ENCODE peak calls at places on chromosomes 12 and 14, in six cellular contexts. J is IMR-90, B is suprapubic skin, Z is K562, F is BE2C, M is pancreas. W is an unnamed sample. For H3K27me3 and H3K36me3, the result is how much of the 10 kb centered on the place peaks cover.

GRCh38 chr14:67551940-67552339 is 18.9 kb downstream of the PLEKHH1 start:
- DNase-seq in M (no peak), Z (no peak), F (no peak), J (no peak), B (no peak), W (no peak)

GRCh38 chr14:104130974-104131651 is 7.3 kb upstream of the KIF26A start:
- DNase-seq in Z (no peak), J (peak), F (peak), M (peak), B (peak), W (no peak)

GRCh38 chr14:67493092-67493717 is 4.7 kb upstream of the TMEM229B start:
- DNase-seq in F (no peak), J (no peak), B (no peak), M (no peak), Z (no peak), W (no peak)

GRCh38 chr12:27595231-27595642 is 71.2 kb downstream of the PPFIBP1 start:
- DNase-seq in B (no peak), J (peak), M (no peak), Z (no peak), F (no peak), W (peak)

GRCh38 chr14:68882235-68882634 is 89.4 kb upstream of the ZFP36L1 start:
- DNase-seq in B (no peak), F (no peak), M (peak), Z (no peak), J (no peak), W (no peak)

GRCh38 chr12:64318605-64319004 is 72.0 kb downstream of the C12orf56 start:
- DNase-seq in Z (no peak), M (no peak), F (no peak), B (no peak), J (peak), W (no peak)

GRCh38 chr14:69650948-69651369 is 39.6 kb downstream of the SUSD6 start:
- DNase-seq in Z (no peak), F (no peak), B (no peak), J (no peak), M (no peak), W (no peak)

GRCh38 chr14:93045965-93046695 is 69.6 kb downstream of the ITPK1 start:
- DNase-seq in B (no peak), F (peak), J (peak), Z (peak), M (no peak), W (peak)

GRCh38 chr12:34526946-34527345 is 504.6 kb downstream of the ALG10 start:
- DNase-seq in F (no peak), J (no peak), B (no peak), M (no peak), Z (no peak), W (no peak)

GRCh38 chr14:84003316-84003715 is 1526.6 kb upstream of the FLRT2 start:
- DNase-seq in F (no peak), B (no peak), M (no peak), Z (no peak), J (no peak), W (no peak)

GRCh38 chr14:50955373-50956043 is 11.2 kb upstream of the PYGL start:
- DNase-seq in Z (peak), B (peak), J (peak), F (peak), M (no peak), W (peak)

DNA sequence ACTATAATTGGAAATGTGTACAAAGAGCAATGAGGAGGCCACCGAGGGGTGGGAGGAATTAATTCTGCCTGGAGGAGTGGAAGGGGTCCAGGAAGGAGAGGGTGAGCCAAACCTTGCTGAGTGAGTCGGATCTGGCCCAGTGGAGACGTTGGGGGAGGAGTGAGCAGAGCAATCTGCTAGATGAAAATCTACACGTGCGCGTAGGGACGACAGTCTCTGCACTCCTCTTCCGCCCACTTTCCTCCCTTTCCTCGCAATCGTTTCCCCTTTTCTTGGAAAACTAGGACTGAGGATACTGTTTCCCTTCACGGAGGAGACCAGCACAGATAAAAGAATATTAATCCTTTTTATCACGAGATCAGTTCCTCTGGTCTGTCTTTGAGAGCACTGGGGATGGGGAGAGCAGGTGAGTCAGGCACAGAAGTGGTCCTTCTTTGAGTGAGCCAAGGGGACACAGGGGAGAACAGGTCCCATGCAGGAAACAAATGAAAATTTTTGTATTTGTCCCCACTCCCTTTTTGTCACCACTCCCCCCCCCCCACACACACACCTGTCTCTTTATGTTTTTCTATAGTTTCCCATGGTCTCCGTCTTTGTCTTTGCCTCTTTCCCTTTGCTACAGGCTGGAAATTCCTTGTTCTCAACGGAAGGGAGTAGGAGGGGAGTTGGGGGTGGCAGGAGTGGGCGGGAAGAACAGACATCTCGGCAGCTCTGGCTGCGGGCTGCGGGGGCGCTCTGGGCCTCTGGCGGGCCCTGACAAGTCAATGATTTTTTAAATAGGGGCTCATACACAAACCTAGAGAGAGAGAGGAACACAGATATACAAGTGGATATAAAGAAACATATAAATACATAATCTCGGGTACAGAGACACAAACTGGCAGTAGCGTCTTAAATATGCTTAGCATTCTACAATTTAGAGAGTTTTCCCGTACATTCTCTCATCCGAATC is 2.6 kb upstream of the NAB2 start:
- DNase-seq in F (peak), B (peak), Z (peak), M (no peak), J (peak), W (no peak)
- TF ChIP-seq CTCF in F (peak), B (no peak), Z (peak), M (no peak), J (peak), W (peak)

GRCh38 chr14:20772650-20773049 is 4.4 kb downstream of the EDDM3B start:
- DNase-seq in J (no peak), B (no peak), Z (no peak), F (no peak), M (no peak), W (no peak)
- H3K27me3 ChIP-seq in J (under half), B (under half), Z (under half), F (under half), M (under half), W (under half)

DNA sequence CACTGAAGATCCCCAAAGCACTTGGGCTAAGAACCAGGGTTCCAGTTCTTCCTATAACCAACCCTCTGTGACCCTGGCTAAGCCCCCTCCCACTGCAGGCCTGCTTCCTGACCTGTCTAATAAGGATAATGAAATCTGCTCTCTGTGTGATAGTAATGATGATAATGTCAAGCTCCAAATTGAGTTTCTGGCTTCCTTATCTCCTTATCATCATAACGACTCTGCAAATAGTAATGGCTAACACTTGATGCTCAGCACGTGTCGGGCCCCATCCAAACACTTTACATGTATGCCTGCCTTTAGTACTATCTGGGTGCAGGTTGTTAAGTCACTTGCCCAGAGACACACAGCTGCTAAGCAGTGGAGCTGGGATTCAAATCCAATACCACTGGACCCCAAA is 5.0 kb upstream of the GPR162 start:
- DNase-seq in B (no peak), Z (no peak), J (no peak), M (no peak), F (no peak), W (no peak)
- H3K36me3 ChIP-seq in B (under half), Z (under half), J (under half), M (under half), F (under half), W (under half)

GRCh38 chr14:56514663-56515371 is 64.8 kb upstream of the TMEM260 start:
- DNase-seq in B (no peak), J (peak), Z (peak), F (peak), M (no peak), W (no peak)
- TF ChIP-seq CTCF in B (no peak), J (no peak), Z (no peak), F (peak), M (no peak), W (no peak)

GRCh38 chr14:75340921-75341320 is 62.3 kb downstream of the FOS start:
- DNase-seq in Z (no peak), F (peak), M (no peak), B (peak), J (no peak), W (no peak)
- H3K27me3 ChIP-seq in Z (under half), F (under half), M (under half), B (under half), J (under half), W (under half)

W was measured in BJ.